ENCODE peak calls at places on chromosome 9, in six cellular contexts. D, A, T, U, I and G are unnamed samples.

GRCh38 chr9:95182854-95183563 is 134.5 kb downstream of the FANCC start:
- DNase-seq in I (no peak), U (no peak), D (no peak), T (no peak), A (no peak), G (no peak)

GRCh38 chr9:16254674-16255073 is 615.8 kb downstream of the BNC2 start:
- DNase-seq in U (no peak), D (no peak), I (no peak), A (no peak), T (no peak), G (no peak)

GRCh38 chr9:122389799-122390481 is 19.1 kb downstream of the PTGS1 start:
- DNase-seq in T (no peak), U (no peak), A (no peak), D (no peak), I (no peak), G (peak; percentile 47)

GRCh38 chr9:87770616-87771015 is 44.7 kb downstream of the CTSL start:
- DNase-seq in U (no peak), D (no peak), T (no peak), I (no peak), A (no peak), G (no peak)

GRCh38 chr9:76729980-76730737 is 34.1 kb upstream of the PCA3 start:
- DNase-seq in A (no peak), U (no peak), D (no peak), I (no peak), T (no peak), G (no peak)

GRCh38 chr9:82363236-82363635 is 374.7 kb downstream of the SPATA31D1 start:
- DNase-seq in T (no peak), D (no peak), A (no peak), I (no peak), U (no peak), G (no peak)

GRCh38 chr9:88433583-88434240 is 45.5 kb downstream of the SPIN1 start:
- DNase-seq in A (no peak), D (no peak), I (no peak), U (peak; percentile 21), T (no peak), G (peak; percentile 22)

GRCh38 chr9:131358438-131359029 is 35.4 kb upstream of the PRRC2B start:
- DNase-seq in U (no peak), D (no peak), I (no peak), T (no peak), A (peak; percentile 25), G (no peak)

GRCh38 chr9:129681924-129682323 is 16.5 kb downstream of the PRRX2 start:
- DNase-seq in D (no peak), I (no peak), A (no peak), T (no peak), U (no peak), G (no peak)

GRCh38 chr9:124503713-124504529 is 3.3 kb downstream of the NR5A1 start:
- DNase-seq in A (no peak), D (no peak), I (no peak), U (no peak), T (no peak), G (no peak)

GRCh38 chr9:81417885-81418284 is 271.5 kb downstream of the TLE1 start:
- DNase-seq in A (no peak), U (no peak), I (no peak), D (no peak), T (no peak), G (no peak)